ENCODE peak calls at places on chromosome X, in six cellular contexts. V is sigmoid colon, F is A549, E is GM12878, B is tibial nerve, W is stomach. M is an unnamed sample.

GRCh38 chrX:31333181-31333831 is 261.5 kb upstream of the FTHL17 start:
- DNase-seq in V (no peak), F (no peak), E (no peak), B (no peak), W (no peak), M (no peak)

GRCh38 chrX:123339201-123339905 is 155.3 kb downstream of the GRIA3 start:
- DNase-seq in V (no peak), F (no peak), E (no peak), B (no peak), W (no peak), M (no peak)

GRCh38 chrX:70998402-70999027 is 67.6 kb upstream of the SLC7A3 start:
- DNase-seq in V (no peak), F (no peak), E (no peak), B (no peak), W (no peak), M (no peak)

GRCh38 chrX:37834937-37835336 is 12.4 kb downstream of the DYNLT3 start:
- DNase-seq in V (no peak), F (no peak), E (no peak), B (no peak), W (no peak), M (no peak)

GRCh38 chrX:110541266-110541665 is 182.6 kb downstream of the RTL9 start:
- DNase-seq in V (no peak), F (no peak), E (no peak), B (no peak), W (no peak), M (no peak)

GRCh38 chrX:153645151-153645550 is 1.9 kb upstream of the DUSP9 start:
- DNase-seq in V (peak), F (no peak), E (no peak), B (no peak), W (no peak), M (no peak)

GRCh38 chrX:7334253-7334935 is 186.4 kb upstream of the PUDP start:
- DNase-seq in V (no peak), F (no peak), E (no peak), B (no peak), W (no peak), M (no peak)

GRCh38 chrX:129493643-129494042 is 29.6 kb downstream of the SMARCA1 start:
- DNase-seq in V (no peak), F (no peak), E (no peak), B (no peak), W (no peak), M (no peak)

GRCh38 chrX:47643926-47644325 is 6.4 kb downstream of the ELK1 start:
- DNase-seq in V (no peak), F (no peak), E (no peak), B (no peak), W (no peak), M (no peak)

GRCh38 chrX:20623448-20623847 is 356.7 kb upstream of the RPS6KA3 start:
- DNase-seq in V (no peak), F (peak), E (no peak), B (no peak), W (no peak), M (no peak)

GRCh38 chrX:335758-336155 is 17.2 kb upstream of the GTPBP6 start:
- DNase-seq in V (peak), F (no peak), E (no peak), B (no peak), W (no peak), M (no peak)

GRCh38 chrX:72349190-72349589 is 43.5 kb upstream of the CITED1 start:
- DNase-seq in V (no peak), F (no peak), E (peak), B (no peak), W (no peak), M (no peak)

GRCh38 chrX:41858161-41858775 is 65.1 kb downstream of the CASK start:
- DNase-seq in V (no peak), F (no peak), E (no peak), B (no peak), W (no peak), M (no peak)

GRCh38 chrX:49995795-49996455 is 73.5 kb downstream of the CLCN5 start:
- DNase-seq in V (no peak), F (no peak), E (no peak), B (no peak), W (no peak), M (no peak)

GRCh38 chrX:134236690-134237362 is at the start of gene CCDC160:
- DNase-seq in V (peak), F (peak), E (no peak), B (peak), W (peak), M (peak)

GRCh38 chrX:27555514-27555913 is 34.6 kb upstream of the DCAF8L2 start:
- DNase-seq in V (no peak), F (peak), E (no peak), B (no peak), W (no peak), M (no peak)

GRCh38 chrX:327660-328126 is 9.1 kb upstream of the GTPBP6 start:
- DNase-seq in V (peak), F (no peak), E (no peak), B (no peak), W (no peak), M (no peak)

GRCh38 chrX:133652185-133652584 is 236.9 kb upstream of the GPC4 start:
- DNase-seq in V (no peak), F (no peak), E (no peak), B (no peak), W (no peak), M (no peak)

GRCh38 chrX:53422915-53423268 is 219 bp downstream of the RIBC1 start:
- DNase-seq in V (no peak), F (no peak), E (no peak), B (no peak), W (no peak), M (no peak)

GRCh38 chrX:72634321-72634720 is 61.7 kb upstream of the HDAC8 start:
- DNase-seq in V (no peak), F (no peak), E (no peak), B (no peak), W (no peak), M (no peak)

GRCh38 chrX:37867509-37868153 is 20.3 kb upstream of the DYNLT3 start:
- DNase-seq in V (no peak), F (no peak), E (no peak), B (no peak), W (no peak), M (no peak)

GRCh38 chrX:130770615-130771014 is 132.4 kb downstream of the ENOX2 start:
- DNase-seq in V (no peak), F (no peak), E (no peak), B (no peak), W (no peak), M (no peak)

GRCh38 chrX:68685722-68686683 is 38.5 kb downstream of the STARD8 start:
- DNase-seq in V (peak), F (peak), E (no peak), B (no peak), W (no peak), M (peak)

GRCh38 chrX:1477229-1477628 is 24.5 kb upstream of the ASMTL start:
- DNase-seq in V (no peak), F (no peak), E (no peak), B (no peak), W (no peak), M (no peak)

GRCh38 chrX:148311544-148311943 is 188.9 kb upstream of the AFF2 start:
- DNase-seq in V (no peak), F (no peak), E (no peak), B (no peak), W (no peak), M (no peak)

GRCh38 chrX:40104649-40105015 is 6.9 kb upstream of the BCOR start:
- DNase-seq in V (peak), F (peak), E (no peak), B (no peak), W (peak), M (no peak)

GRCh38 chrX:44010626-44011025 is 37.4 kb upstream of the NDP start:
- DNase-seq in V (no peak), F (no peak), E (no peak), B (no peak), W (no peak), M (no peak)

GRCh38 chrX:15694968-15695451 is 30.4 kb upstream of the CLTRN start:
- DNase-seq in V (no peak), F (no peak), E (no peak), B (no peak), W (no peak), M (no peak)

GRCh38 chrX:17802756-17803155 is 58.3 kb downstream of the RAI2 start:
- DNase-seq in V (no peak), F (no peak), E (no peak), B (no peak), W (no peak), M (no peak)

GRCh38 chrX:2609431-2610238 is 81.5 kb upstream of the CD99 start:
- DNase-seq in V (peak), F (peak), E (no peak), B (no peak), W (no peak), M (no peak)

GRCh38 chrX:130676861-130677260 is 226.1 kb downstream of the ENOX2 start:
- DNase-seq in V (no peak), F (no peak), E (no peak), B (no peak), W (no peak), M (no peak)

GRCh38 chrX:129996120-129996519 is 13.7 kb downstream of the BCORL1 start:
- DNase-seq in V (no peak), F (no peak), E (no peak), B (no peak), W (no peak), M (no peak)

GRCh38 chrX:130179170-130179569 is 7.4 kb downstream of the RAB33A start:
- DNase-seq in V (no peak), F (no peak), E (no peak), B (no peak), W (no peak), M (no peak)

GRCh38 chrX:80285131-80285773 is 135.0 kb upstream of the TENT5D start:
- DNase-seq in V (no peak), F (peak), E (no peak), B (no peak), W (no peak), M (no peak)

GRCh38 chrX:10007604-10008003 is 40.4 kb downstream of the CLDN34 start:
- DNase-seq in V (no peak), F (no peak), E (no peak), B (no peak), W (no peak), M (no peak)

GRCh38 chrX:113305496-113305895 is 464.9 kb upstream of the AMOT start:
- DNase-seq in V (no peak), F (no peak), E (no peak), B (no peak), W (no peak), M (no peak)

GRCh38 chrX:133269168-133269567 is 51.0 kb upstream of the TFDP3 start:
- DNase-seq in V (no peak), F (no peak), E (no peak), B (no peak), W (no peak), M (no peak)

GRCh38 chrX:17654116-17654515 is 83.2 kb upstream of the SCML1 start:
- DNase-seq in V (no peak), F (no peak), E (no peak), B (no peak), W (no peak), M (no peak)

GRCh38 chrX:31633349-31633748 is 561.5 kb upstream of the FTHL17 start:
- DNase-seq in V (no peak), F (no peak), E (no peak), B (no peak), W (no peak), M (no peak)

DNA sequence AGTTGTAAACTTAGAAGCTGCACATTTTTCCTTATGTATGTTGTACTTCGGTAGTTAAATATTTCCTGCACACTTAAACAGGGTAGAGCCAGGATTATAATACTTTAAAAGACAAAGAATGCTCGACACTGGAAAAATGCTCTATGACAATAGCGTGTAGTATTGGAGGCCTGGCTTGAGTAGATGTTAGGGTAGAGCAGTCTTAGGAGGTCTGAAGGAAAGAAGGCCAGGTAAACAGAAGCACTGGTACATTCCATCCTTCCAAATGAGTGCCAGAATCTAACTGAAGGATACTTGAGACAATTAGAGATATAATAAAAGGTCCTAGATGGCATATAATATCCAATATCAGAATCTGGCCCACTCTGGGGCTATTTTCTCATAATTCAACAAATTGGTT is 42.3 kb downstream of the ATXN3L start:
- DNase-seq in V (no peak), F (no peak), E (no peak), B (no peak), W (no peak), M (no peak)
- TF ChIP-seq EP300 in V (no peak), F (no peak), E (no peak), B (no peak), W (no peak), M (no peak)

GRCh38 chrX:48890934-48891401 is 6.6 kb downstream of the TIMM17B start:
- DNase-seq in V (no peak), F (no peak), E (no peak), B (no peak), W (no peak), M (peak)

GRCh38 chrX:48892896-48893295 is 4.7 kb downstream of the TIMM17B start:
- DNase-seq in V (no peak), F (no peak), E (no peak), B (no peak), W (no peak), M (no peak)

GRCh38 chrX:48890296-48890925 is 7.2 kb downstream of the TIMM17B start:
- DNase-seq in V (no peak), F (no peak), E (no peak), B (no peak), W (no peak), M (no peak)

GRCh38 chrX:48893556-48894348 is 3.8 kb downstream of the TIMM17B start:
- DNase-seq in V (no peak), F (no peak), E (no peak), B (no peak), W (no peak), M (no peak)

GRCh38 chrX:48891402-48892288 is 5.9 kb downstream of the TIMM17B start:
- DNase-seq in V (peak), F (peak), E (no peak), B (peak), W (peak), M (peak)
- TF ChIP-seq EP300 in V (no peak), F (no peak), E (no peak), B (no peak), W (no peak), M (no peak)

GRCh38 chrX:124440674-124441073 is 94.3 kb downstream of the SH2D1A start:
- DNase-seq in V (no peak), F (no peak), E (no peak), B (no peak), W (no peak), M (no peak)
- TF ChIP-seq EP300 in V (no peak), F (no peak), E (no peak), B (no peak), W (no peak), M (no peak)

GRCh38 chrX:151621422-151621821 is 57.9 kb downstream of the PASD1 start:
- DNase-seq in V (no peak), F (no peak), E (no peak), B (no peak), W (no peak), M (no peak)
- TF ChIP-seq EP300 in V (no peak), F (no peak), E (no peak), B (no peak), W (no peak), M (no peak)

GRCh38 chrX:45517090-45517973 is 316.7 kb upstream of the DIPK2B start:
- DNase-seq in V (no peak), F (no peak), E (no peak), B (no peak), W (no peak), M (no peak)
- TF ChIP-seq EP300 in V (no peak), F (no peak), E (no peak), B (no peak), W (no peak), M (no peak)

GRCh38 chrX:136176399-136176825 is 29.1 kb downstream of the FHL1 start:
- DNase-seq in V (peak), F (no peak), E (no peak), B (no peak), W (no peak), M (no peak)
- TF ChIP-seq EP300 in V (peak), F (no peak), E (no peak), B (peak), W (peak), M (peak)